ENCODE peak calls at places on chromosomes 13 and 19, in six cellular contexts. Q, G, C, X, A and B are unnamed samples.
A peak's percentile ranks its signal among the peaks of the same experiment; 100 is the strongest.

GRCh38 chr13:90177519-90177918 is 1170.0 kb upstream of the MIR17HG start:
- DNase-seq in X (no peak), G (no peak), Q (no peak), A (no peak), C (no peak), B (no peak)

GRCh38 chr19:10762656-10763055 is 44.8 kb downstream of the DNM2 start:
- DNase-seq in G (no peak), C (no peak), Q (no peak), A (no peak), X (no peak), B (no peak)

GRCh38 chr13:109778102-109778542 is 8.3 kb downstream of the IRS2 start:
- DNase-seq in A (no peak), Q (no peak), C (no peak), G (no peak), X (no peak), B (peak; percentile 25)

GRCh38 chr13:53151692-53152421 is 123.2 kb downstream of the OLFM4 start:
- DNase-seq in A (peak; percentile 32), G (peak; percentile 44), Q (peak; percentile 15), C (peak; percentile 78), X (peak; percentile 54), B (peak; percentile 58)

GRCh38 chr19:49847731-49848696 is 2.9 kb upstream of the PTOV1 start:
- DNase-seq in Q (peak; percentile 46), C (no peak), A (no peak), G (peak; percentile 56), X (no peak), B (no peak)

GRCh38 chr19:17109300-17109699 is 33.7 kb downstream of the MYO9B start:
- DNase-seq in Q (no peak), C (no peak), X (no peak), A (no peak), G (no peak), B (no peak)

GRCh38 chr13:99666146-99666805 is 165.0 kb downstream of the TM9SF2 start:
- DNase-seq in X (no peak), C (peak; percentile 39), Q (no peak), G (no peak), A (no peak), B (no peak)

GRCh38 chr13:88649855-88650254 is 978.7 kb downstream of the SLITRK5 start:
- DNase-seq in G (no peak), X (no peak), C (no peak), Q (no peak), A (no peak), B (no peak)

GRCh38 chr19:6587998-6588507 is 2.9 kb downstream of the CD70 start:
- DNase-seq in Q (no peak), C (peak; percentile 45), G (no peak), X (no peak), A (no peak), B (no peak)

GRCh38 chr19:56740478-56740877 is 68.9 kb upstream of the ZNF835 start:
- DNase-seq in G (no peak), C (no peak), Q (no peak), X (no peak), A (no peak), B (no peak)

GRCh38 chr19:20273951-20274578 is 107.1 kb downstream of the ZNF486 start:
- DNase-seq in A (no peak), X (no peak), C (no peak), Q (no peak), G (no peak), B (no peak)

GRCh38 chr13:50119593-50119992 is 104.3 kb downstream of the KCNRG start:
- DNase-seq in C (no peak), Q (no peak), X (peak; percentile 48), A (no peak), G (no peak), B (no peak)

GRCh38 chr13:109737606-109738005 is 48.8 kb downstream of the IRS2 start:
- DNase-seq in Q (no peak), C (no peak), G (no peak), X (no peak), A (no peak), B (no peak)

GRCh38 chr19:47124937-47125668 is 5.5 kb upstream of the SAE1 start:
- DNase-seq in X (peak; percentile 73), Q (peak; percentile 85), A (no peak), C (no peak), G (peak; percentile 68), B (peak; percentile 78)

GRCh38 chr13:95924389-95924994 is 128.7 kb downstream of the UGGT2 start:
- DNase-seq in X (no peak), Q (peak; percentile 16), C (no peak), A (no peak), G (no peak), B (peak; percentile 40)

DNA sequence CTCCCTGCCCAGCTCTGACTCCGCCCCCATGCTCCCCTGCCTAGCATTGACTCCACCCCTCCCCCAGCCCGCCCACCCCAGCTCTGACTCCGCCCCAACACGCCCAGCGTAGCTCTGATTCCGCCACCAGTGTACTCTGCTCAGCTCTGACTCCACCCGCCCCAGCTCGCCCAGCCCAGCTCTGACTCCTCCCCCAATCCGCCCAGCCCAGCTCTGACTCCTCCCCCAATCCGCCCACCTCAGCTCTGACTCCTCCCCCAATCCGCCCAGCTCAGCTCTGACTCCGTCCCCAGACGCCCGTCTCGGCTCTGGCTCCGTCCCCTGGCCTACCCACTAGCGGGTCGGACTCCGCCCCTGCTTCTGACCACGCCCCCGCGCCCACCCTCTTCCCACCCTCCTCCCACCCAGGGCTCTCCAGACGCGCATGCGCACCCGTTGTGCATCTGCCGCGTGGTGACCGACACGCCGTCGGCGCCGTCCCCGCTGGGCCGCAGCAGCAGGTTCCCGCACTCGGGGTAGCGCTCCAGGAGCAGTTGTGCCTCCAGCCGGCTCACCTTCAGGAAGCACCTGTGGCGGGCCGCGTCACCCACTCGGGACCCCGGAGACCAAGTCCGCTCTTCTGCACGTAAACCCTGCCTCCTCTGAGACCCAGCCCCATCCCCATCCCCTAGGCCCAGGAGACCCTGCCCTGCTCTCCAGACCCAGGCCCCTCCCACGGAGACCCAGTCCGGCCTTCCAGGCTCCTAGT is 10.2 kb downstream of the STAP2 start:
- DNase-seq in X (peak; percentile 99), A (peak; percentile 75), G (peak; percentile 96), C (peak; percentile 97), Q (peak; percentile 87), B (no peak)
- TF ChIP-seq JUND in X (no peak), A (no peak), G (peak; percentile 17), C (no peak), Q (no peak), B (no peak)

GRCh38 chr19:2235026-2235395 is 1.1 kb downstream of the PLEKHJ1 start:
- DNase-seq in Q (no peak), X (no peak), G (no peak), C (no peak), A (no peak), B (no peak)
- TF ChIP-seq JUND in Q (no peak), X (no peak), G (no peak), C (no peak), A (no peak), B (no peak)

GRCh38 chr13:75726313-75726712 is 90.2 kb downstream of the LMO7 start:
- DNase-seq in C (no peak), G (no peak), X (no peak), A (no peak), Q (no peak), B (no peak)
- TF ChIP-seq JUND in C (no peak), G (no peak), X (no peak), A (no peak), Q (no peak), B (no peak)

GRCh38 chr13:112137144-112137543 is 70.2 kb downstream of the SOX1 start:
- DNase-seq in G (no peak), Q (no peak), A (no peak), X (no peak), C (no peak), B (no peak)
- TF ChIP-seq JUND in G (no peak), Q (no peak), A (no peak), X (no peak), C (no peak), B (no peak)

GRCh38 chr19:13163609-13164364 is 13.6 kb downstream of the IER2 start:
- DNase-seq in A (no peak), Q (no peak), X (peak; percentile 94), C (peak; percentile 86), G (peak; percentile 63), B (no peak)
- TF ChIP-seq JUND in A (no peak), Q (no peak), X (no peak), C (no peak), G (peak; percentile 2), B (no peak)